ENCODE peak calls at places on chromosome 21, in four cellular contexts. One of them, this sample, is unnamed.

GRCh38 chr21:45886610-45887026 is 95.0 kb upstream of the COL6A1 start:
- DNase-seq in activated CD4-positive, alpha-beta T cell treated with anti-CD3 and anti-CD28 coated beads, Interleukin-2, amount 10 ng/mL, durations not matched to agents 7 days and 5 days: no peak
- DNase-seq in stimulated activated CD4-positive, alpha-beta T cell treated with anti-CD3 and anti-CD28 coated beads, Interleukin-12 subunit alpha, Interleukin-12 subunit beta, amount 100 ng/mL, for 4 hours: no peak
- DNase-seq in HAP-1: no peak
- DNase-seq in this sample: no peak

GRCh38 chr21:45010096-45010495 is 64.3 kb upstream of the ADARB1 start:
- DNase-seq in stimulated activated CD4-positive, alpha-beta T cell treated with anti-CD3 and anti-CD28 coated beads, Interleukin-12 subunit alpha, Interleukin-12 subunit beta, amount 100 ng/mL, for 4 hours: no peak
- DNase-seq in activated CD4-positive, alpha-beta T cell treated with anti-CD3 and anti-CD28 coated beads, Interleukin-2, amount 10 ng/mL, durations not matched to agents 7 days and 5 days: no peak
- DNase-seq in HAP-1: peak; percentile 51
- DNase-seq in this sample: no peak

GRCh38 chr21:40054403-40054802 is 187.2 kb downstream of the PCP4 start:
- DNase-seq in stimulated activated CD4-positive, alpha-beta T cell treated with anti-CD3 and anti-CD28 coated beads, Interleukin-12 subunit alpha, Interleukin-12 subunit beta, amount 100 ng/mL, for 4 hours: no peak
- DNase-seq in activated CD4-positive, alpha-beta T cell treated with anti-CD3 and anti-CD28 coated beads, Interleukin-2, amount 10 ng/mL, durations not matched to agents 7 days and 5 days: no peak
- DNase-seq in HAP-1: no peak
- DNase-seq in this sample: no peak

GRCh38 chr21:42469272-42469671 is 26.8 kb downstream of the RSPH1 start:
- DNase-seq in activated CD4-positive, alpha-beta T cell treated with anti-CD3 and anti-CD28 coated beads, Interleukin-2, amount 10 ng/mL, durations not matched to agents 7 days and 5 days: no peak
- DNase-seq in HAP-1: no peak
- DNase-seq in stimulated activated CD4-positive, alpha-beta T cell treated with anti-CD3 and anti-CD28 coated beads, Interleukin-12 subunit alpha, Interleukin-12 subunit beta, amount 100 ng/mL, for 4 hours: no peak
- DNase-seq in this sample: no peak

GRCh38 chr21:45306832-45307571 is 19.3 kb upstream of the POFUT2 start:
- DNase-seq in HAP-1: no peak
- DNase-seq in stimulated activated CD4-positive, alpha-beta T cell treated with anti-CD3 and anti-CD28 coated beads, Interleukin-12 subunit alpha, Interleukin-12 subunit beta, amount 100 ng/mL, for 4 hours: no peak
- DNase-seq in activated CD4-positive, alpha-beta T cell treated with anti-CD3 and anti-CD28 coated beads, Interleukin-2, amount 10 ng/mL, durations not matched to agents 7 days and 5 days: no peak
- DNase-seq in this sample: peak; percentile 92

GRCh38 chr21:26115899-26116298 is 54.7 kb downstream of the APP start:
- DNase-seq in HAP-1: no peak
- DNase-seq in stimulated activated CD4-positive, alpha-beta T cell treated with anti-CD3 and anti-CD28 coated beads, Interleukin-12 subunit alpha, Interleukin-12 subunit beta, amount 100 ng/mL, for 4 hours: no peak
- DNase-seq in activated CD4-positive, alpha-beta T cell treated with anti-CD3 and anti-CD28 coated beads, Interleukin-2, amount 10 ng/mL, durations not matched to agents 7 days and 5 days: no peak
- DNase-seq in this sample: no peak

GRCh38 chr21:46168659-46169386 is 13.4 kb upstream of the FTCD start:
- DNase-seq in stimulated activated CD4-positive, alpha-beta T cell treated with anti-CD3 and anti-CD28 coated beads, Interleukin-12 subunit alpha, Interleukin-12 subunit beta, amount 100 ng/mL, for 4 hours: no peak
- DNase-seq in activated CD4-positive, alpha-beta T cell treated with anti-CD3 and anti-CD28 coated beads, Interleukin-2, amount 10 ng/mL, durations not matched to agents 7 days and 5 days: no peak
- DNase-seq in HAP-1: no peak
- DNase-seq in this sample: no peak

GRCh38 chr21:27024971-27025370 is 58.1 kb upstream of the ADAMTS5 start:
- DNase-seq in activated CD4-positive, alpha-beta T cell treated with anti-CD3 and anti-CD28 coated beads, Interleukin-2, amount 10 ng/mL, durations not matched to agents 7 days and 5 days: no peak
- DNase-seq in HAP-1: no peak
- DNase-seq in stimulated activated CD4-positive, alpha-beta T cell treated with anti-CD3 and anti-CD28 coated beads, Interleukin-12 subunit alpha, Interleukin-12 subunit beta, amount 100 ng/mL, for 4 hours: no peak
- DNase-seq in this sample: no peak

GRCh38 chr21:44800103-44800502 is 1.5 kb downstream of the UBE2G2 start:
- DNase-seq in HAP-1: peak; percentile 34
- DNase-seq in activated CD4-positive, alpha-beta T cell treated with anti-CD3 and anti-CD28 coated beads, Interleukin-2, amount 10 ng/mL, durations not matched to agents 7 days and 5 days: peak; percentile 34
- DNase-seq in stimulated activated CD4-positive, alpha-beta T cell treated with anti-CD3 and anti-CD28 coated beads, Interleukin-12 subunit alpha, Interleukin-12 subunit beta, amount 100 ng/mL, for 4 hours: no peak
- DNase-seq in this sample: no peak

GRCh38 chr21:45388611-45389296 is 16.2 kb upstream of the COL18A1 start:
- DNase-seq in HAP-1: no peak
- DNase-seq in activated CD4-positive, alpha-beta T cell treated with anti-CD3 and anti-CD28 coated beads, Interleukin-2, amount 10 ng/mL, durations not matched to agents 7 days and 5 days: no peak
- DNase-seq in stimulated activated CD4-positive, alpha-beta T cell treated with anti-CD3 and anti-CD28 coated beads, Interleukin-12 subunit alpha, Interleukin-12 subunit beta, amount 100 ng/mL, for 4 hours: no peak
- DNase-seq in this sample: no peak

GRCh38 chr21:26965091-26965566 is 1.8 kb downstream of the ADAMTS5 start:
- DNase-seq in stimulated activated CD4-positive, alpha-beta T cell treated with anti-CD3 and anti-CD28 coated beads, Interleukin-12 subunit alpha, Interleukin-12 subunit beta, amount 100 ng/mL, for 4 hours: no peak
- DNase-seq in HAP-1: no peak
- DNase-seq in activated CD4-positive, alpha-beta T cell treated with anti-CD3 and anti-CD28 coated beads, Interleukin-2, amount 10 ng/mL, durations not matched to agents 7 days and 5 days: no peak
- DNase-seq in this sample: no peak

GRCh38 chr21:39251326-39251725 is 62.1 kb downstream of the BRWD1 start:
- DNase-seq in HAP-1: no peak
- DNase-seq in stimulated activated CD4-positive, alpha-beta T cell treated with anti-CD3 and anti-CD28 coated beads, Interleukin-12 subunit alpha, Interleukin-12 subunit beta, amount 100 ng/mL, for 4 hours: no peak
- DNase-seq in activated CD4-positive, alpha-beta T cell treated with anti-CD3 and anti-CD28 coated beads, Interleukin-2, amount 10 ng/mL, durations not matched to agents 7 days and 5 days: no peak
- DNase-seq in this sample: no peak

GRCh38 chr21:43609501-43610340 is 49.6 kb downstream of the HSF2BP start:
- DNase-seq in stimulated activated CD4-positive, alpha-beta T cell treated with anti-CD3 and anti-CD28 coated beads, Interleukin-12 subunit alpha, Interleukin-12 subunit beta, amount 100 ng/mL, for 4 hours: no peak
- DNase-seq in activated CD4-positive, alpha-beta T cell treated with anti-CD3 and anti-CD28 coated beads, Interleukin-2, amount 10 ng/mL, durations not matched to agents 7 days and 5 days: no peak
- DNase-seq in HAP-1: peak; percentile 51
- DNase-seq in this sample: no peak

GRCh38 chr21:45624356-45624854 is 19.1 kb upstream of the PCBP3 start:
- DNase-seq in activated CD4-positive, alpha-beta T cell treated with anti-CD3 and anti-CD28 coated beads, Interleukin-2, amount 10 ng/mL, durations not matched to agents 7 days and 5 days: no peak
- DNase-seq in stimulated activated CD4-positive, alpha-beta T cell treated with anti-CD3 and anti-CD28 coated beads, Interleukin-12 subunit alpha, Interleukin-12 subunit beta, amount 100 ng/mL, for 4 hours: no peak
- DNase-seq in HAP-1: no peak
- DNase-seq in this sample: no peak

GRCh38 chr21:34792504-34793089 is 123.8 kb downstream of the CLIC6 start:
- DNase-seq in stimulated activated CD4-positive, alpha-beta T cell treated with anti-CD3 and anti-CD28 coated beads, Interleukin-12 subunit alpha, Interleukin-12 subunit beta, amount 100 ng/mL, for 4 hours: no peak
- DNase-seq in activated CD4-positive, alpha-beta T cell treated with anti-CD3 and anti-CD28 coated beads, Interleukin-2, amount 10 ng/mL, durations not matched to agents 7 days and 5 days: no peak
- DNase-seq in HAP-1: no peak
- DNase-seq in this sample: no peak

GRCh38 chr21:37462087-37462861 is 95.7 kb downstream of the DYRK1A start:
- DNase-seq in HAP-1: no peak
- DNase-seq in activated CD4-positive, alpha-beta T cell treated with anti-CD3 and anti-CD28 coated beads, Interleukin-2, amount 10 ng/mL, durations not matched to agents 7 days and 5 days: no peak
- DNase-seq in stimulated activated CD4-positive, alpha-beta T cell treated with anti-CD3 and anti-CD28 coated beads, Interleukin-12 subunit alpha, Interleukin-12 subunit beta, amount 100 ng/mL, for 4 hours: no peak
- DNase-seq in this sample: no peak

GRCh38 chr21:44352253-44352860 is 1.1 kb upstream of the TRPM2 start:
- DNase-seq in stimulated activated CD4-positive, alpha-beta T cell treated with anti-CD3 and anti-CD28 coated beads, Interleukin-12 subunit alpha, Interleukin-12 subunit beta, amount 100 ng/mL, for 4 hours: no peak
- DNase-seq in activated CD4-positive, alpha-beta T cell treated with anti-CD3 and anti-CD28 coated beads, Interleukin-2, amount 10 ng/mL, durations not matched to agents 7 days and 5 days: no peak
- DNase-seq in HAP-1: no peak
- DNase-seq in this sample: no peak